ENCODE peak calls at places on chromosomes 12 and 14, in eight cellular contexts. V is right atrium auricular region; E is coronary artery; L is activated T-helper 1 cell treated with Interleukin-2 at 50 U/mL for 16 hours; P is AG10803; A is NCI-H1436; R is non-pigmented ciliary epithelial cell; Y is activated T-cell treated with anti-CD3 and anti-CD28 coated beads, Interleukin-2, amount 50 U/mL, for 4 hours. F is an unnamed sample.

GRCh38 chr14:21382095-21382494 is 1.7 kb downstream of the SUPT16H start:
- DNase-seq in V (no peak), E (no peak), L (no peak), P (no peak), A (no peak), R (no peak), Y (no peak), F (no peak)

GRCh38 chr12:71425568-71425967 is 14.0 kb upstream of the LGR5 start:
- DNase-seq in V (no peak), E (no peak), L (no peak), P (no peak), A (no peak), R (no peak), Y (no peak), F (no peak)

GRCh38 chr14:104551851-104552737 is 27.5 kb upstream of the C14orf180 start:
- DNase-seq in V (no peak), E (no peak), L (no peak), P (no peak), A (no peak), R (no peak), Y (peak), F (no peak)

GRCh38 chr12:98724384-98725155 is 79.5 kb downstream of the APAF1 start:
- DNase-seq in V (no peak), E (no peak), L (no peak), P (no peak), A (no peak), R (no peak), Y (no peak), F (no peak)

GRCh38 chr12:47326190-47326589 is 246.4 kb upstream of the AMIGO2 start:
- DNase-seq in V (no peak), E (no peak), L (no peak), P (no peak), A (no peak), R (no peak), Y (no peak), F (no peak)

GRCh38 chr12:74105434-74105833 is 432.2 kb upstream of the ATXN7L3B start:
- DNase-seq in V (no peak), E (no peak), L (no peak), P (no peak), A (no peak), R (no peak), Y (no peak), F (no peak)

GRCh38 chr12:84842406-84843013 is 70.1 kb downstream of the SLC6A15 start:
- DNase-seq in V (no peak), E (no peak), L (no peak), P (peak), A (peak), R (peak), Y (no peak), F (no peak)

GRCh38 chr14:103382375-103382774 is 2.8 kb upstream of the MARK3 start:
- DNase-seq in V (no peak), E (no peak), L (no peak), P (peak), A (no peak), R (no peak), Y (no peak), F (no peak)

GRCh38 chr14:32075636-32076277 is 1.3 kb upstream of the ARHGAP5 start:
- DNase-seq in V (peak), E (peak), L (no peak), P (peak), A (no peak), R (no peak), Y (no peak), F (no peak)

GRCh38 chr12:76915381-76916169 is 36.8 kb upstream of the CSRP2 start:
- DNase-seq in V (no peak), E (no peak), L (no peak), P (peak), A (no peak), R (no peak), Y (no peak), F (no peak)

F was measured in smooth muscle cell of the brain vasculature.